ENCODE peak calls at places on chromosomes 6 and 20, in six cellular contexts. One of them, this sample, is unnamed.

GRCh38 chr20:1758765-1759164 is 101.2 kb upstream of the SIRPG start:
- DNase-seq in NCI-H446: no peak
- DNase-seq in stimulated activated CD8-positive, alpha-beta memory T cell treated with anti-CD3 and anti-CD28 coated beads, Interleukin-15, amount 100 ng/mL, for 24 hours: no peak
- DNase-seq in mucosa of gallbladder: no peak
- DNase-seq in EL: no peak
- DNase-seq in skeletal muscle cell: no peak
- DNase-seq in this sample: no peak

GRCh38 chr6:16438677-16439615 is 200.6 kb downstream of the GMPR start:
- DNase-seq in NCI-H446: no peak
- DNase-seq in stimulated activated CD8-positive, alpha-beta memory T cell treated with anti-CD3 and anti-CD28 coated beads, Interleukin-15, amount 100 ng/mL, for 24 hours: no peak
- DNase-seq in mucosa of gallbladder: no peak
- DNase-seq in EL: peak
- DNase-seq in skeletal muscle cell: no peak
- DNase-seq in this sample: peak

GRCh38 chr20:44810391-44811149 is at the start of gene RIMS4:
- DNase-seq in NCI-H446: no peak
- DNase-seq in stimulated activated CD8-positive, alpha-beta memory T cell treated with anti-CD3 and anti-CD28 coated beads, Interleukin-15, amount 100 ng/mL, for 24 hours: no peak
- DNase-seq in mucosa of gallbladder: no peak
- DNase-seq in EL: no peak
- DNase-seq in skeletal muscle cell: no peak
- DNase-seq in this sample: peak

GRCh38 chr6:38420207-38420606 is 219.5 kb downstream of the BTBD9 start:
- DNase-seq in NCI-H446: no peak
- DNase-seq in stimulated activated CD8-positive, alpha-beta memory T cell treated with anti-CD3 and anti-CD28 coated beads, Interleukin-15, amount 100 ng/mL, for 24 hours: no peak
- DNase-seq in mucosa of gallbladder: no peak
- DNase-seq in EL: peak
- DNase-seq in skeletal muscle cell: peak
- DNase-seq in this sample: no peak

GRCh38 chr6:119231394-119231793 is 118.2 kb downstream of the MAN1A1 start:
- DNase-seq in NCI-H446: no peak
- DNase-seq in stimulated activated CD8-positive, alpha-beta memory T cell treated with anti-CD3 and anti-CD28 coated beads, Interleukin-15, amount 100 ng/mL, for 24 hours: no peak
- DNase-seq in mucosa of gallbladder: no peak
- DNase-seq in EL: no peak
- DNase-seq in skeletal muscle cell: no peak
- DNase-seq in this sample: no peak

GRCh38 chr6:34465551-34466241 is at the start of gene PACSIN1:
- DNase-seq in NCI-H446: no peak
- DNase-seq in stimulated activated CD8-positive, alpha-beta memory T cell treated with anti-CD3 and anti-CD28 coated beads, Interleukin-15, amount 100 ng/mL, for 24 hours: no peak
- DNase-seq in mucosa of gallbladder: no peak
- DNase-seq in EL: peak
- DNase-seq in skeletal muscle cell: no peak
- DNase-seq in this sample: peak

GRCh38 chr6:140217283-140217682 is 842.8 kb upstream of the CITED2 start:
- DNase-seq in NCI-H446: no peak
- DNase-seq in stimulated activated CD8-positive, alpha-beta memory T cell treated with anti-CD3 and anti-CD28 coated beads, Interleukin-15, amount 100 ng/mL, for 24 hours: no peak
- DNase-seq in mucosa of gallbladder: no peak
- DNase-seq in EL: no peak
- DNase-seq in skeletal muscle cell: no peak
- DNase-seq in this sample: no peak

GRCh38 chr6:30885999-30886896 is 1.9 kb downstream of the DDR1 start:
- DNase-seq in NCI-H446: no peak
- DNase-seq in stimulated activated CD8-positive, alpha-beta memory T cell treated with anti-CD3 and anti-CD28 coated beads, Interleukin-15, amount 100 ng/mL, for 24 hours: no peak
- DNase-seq in mucosa of gallbladder: peak
- DNase-seq in EL: peak
- DNase-seq in skeletal muscle cell: peak
- DNase-seq in this sample: peak

GRCh38 chr20:50068041-50068651 is 44.8 kb downstream of the UBE2V1 start:
- DNase-seq in NCI-H446: no peak
- DNase-seq in stimulated activated CD8-positive, alpha-beta memory T cell treated with anti-CD3 and anti-CD28 coated beads, Interleukin-15, amount 100 ng/mL, for 24 hours: no peak
- DNase-seq in mucosa of gallbladder: no peak
- DNase-seq in EL: no peak
- DNase-seq in skeletal muscle cell: no peak
- DNase-seq in this sample: no peak

GRCh38 chr6:40720375-40720748 is 133.2 kb upstream of the LRFN2 start:
- DNase-seq in NCI-H446: no peak
- DNase-seq in stimulated activated CD8-positive, alpha-beta memory T cell treated with anti-CD3 and anti-CD28 coated beads, Interleukin-15, amount 100 ng/mL, for 24 hours: no peak
- DNase-seq in mucosa of gallbladder: no peak
- DNase-seq in EL: no peak
- DNase-seq in skeletal muscle cell: no peak
- DNase-seq in this sample: no peak

GRCh38 chr6:130907687-130908086 is 80.5 kb downstream of the SMLR1 start:
- DNase-seq in NCI-H446: no peak
- DNase-seq in stimulated activated CD8-positive, alpha-beta memory T cell treated with anti-CD3 and anti-CD28 coated beads, Interleukin-15, amount 100 ng/mL, for 24 hours: no peak
- DNase-seq in mucosa of gallbladder: peak
- DNase-seq in EL: no peak
- DNase-seq in skeletal muscle cell: no peak
- DNase-seq in this sample: no peak

GRCh38 chr6:159693894-159694545 is 979 bp upstream of the SOD2 start:
- DNase-seq in NCI-H446: no peak
- DNase-seq in stimulated activated CD8-positive, alpha-beta memory T cell treated with anti-CD3 and anti-CD28 coated beads, Interleukin-15, amount 100 ng/mL, for 24 hours: no peak
- DNase-seq in mucosa of gallbladder: peak
- DNase-seq in EL: no peak
- DNase-seq in skeletal muscle cell: no peak
- DNase-seq in this sample: no peak

GRCh38 chr20:64079273-64080012 is at the start of gene RGS19:
- DNase-seq in NCI-H446: no peak
- DNase-seq in stimulated activated CD8-positive, alpha-beta memory T cell treated with anti-CD3 and anti-CD28 coated beads, Interleukin-15, amount 100 ng/mL, for 24 hours: peak
- DNase-seq in mucosa of gallbladder: peak
- DNase-seq in EL: peak
- DNase-seq in skeletal muscle cell: no peak
- DNase-seq in this sample: peak

GRCh38 chr20:60009826-60010616 is 51.8 kb downstream of the CDH26 start:
- DNase-seq in NCI-H446: no peak
- DNase-seq in stimulated activated CD8-positive, alpha-beta memory T cell treated with anti-CD3 and anti-CD28 coated beads, Interleukin-15, amount 100 ng/mL, for 24 hours: no peak
- DNase-seq in mucosa of gallbladder: no peak
- DNase-seq in EL: no peak
- DNase-seq in skeletal muscle cell: no peak
- DNase-seq in this sample: peak

GRCh38 chr20:49115565-49115964 is 69.5 kb downstream of the CSE1L start:
- DNase-seq in NCI-H446: no peak
- DNase-seq in stimulated activated CD8-positive, alpha-beta memory T cell treated with anti-CD3 and anti-CD28 coated beads, Interleukin-15, amount 100 ng/mL, for 24 hours: no peak
- DNase-seq in mucosa of gallbladder: no peak
- DNase-seq in EL: peak
- DNase-seq in skeletal muscle cell: no peak
- DNase-seq in this sample: no peak

GRCh38 chr20:51022227-51022802 is 592 bp downstream of the KCNG1 start:
- DNase-seq in NCI-H446: no peak
- DNase-seq in stimulated activated CD8-positive, alpha-beta memory T cell treated with anti-CD3 and anti-CD28 coated beads, Interleukin-15, amount 100 ng/mL, for 24 hours: no peak
- DNase-seq in mucosa of gallbladder: no peak
- DNase-seq in EL: no peak
- DNase-seq in skeletal muscle cell: no peak
- DNase-seq in this sample: peak

GRCh38 chr20:1669304-1669703 is 11.7 kb upstream of the SIRPG start:
- DNase-seq in NCI-H446: no peak
- DNase-seq in stimulated activated CD8-positive, alpha-beta memory T cell treated with anti-CD3 and anti-CD28 coated beads, Interleukin-15, amount 100 ng/mL, for 24 hours: no peak
- DNase-seq in mucosa of gallbladder: no peak
- DNase-seq in EL: peak
- DNase-seq in skeletal muscle cell: no peak
- DNase-seq in this sample: no peak

GRCh38 chr20:10793741-10794140 is 119.9 kb upstream of the JAG1 start:
- DNase-seq in NCI-H446: no peak
- DNase-seq in stimulated activated CD8-positive, alpha-beta memory T cell treated with anti-CD3 and anti-CD28 coated beads, Interleukin-15, amount 100 ng/mL, for 24 hours: no peak
- DNase-seq in mucosa of gallbladder: no peak
- DNase-seq in EL: no peak
- DNase-seq in skeletal muscle cell: no peak
- DNase-seq in this sample: no peak

GRCh38 chr6:11589261-11589660 is 51.7 kb downstream of the TMEM170B start:
- DNase-seq in NCI-H446: no peak
- DNase-seq in stimulated activated CD8-positive, alpha-beta memory T cell treated with anti-CD3 and anti-CD28 coated beads, Interleukin-15, amount 100 ng/mL, for 24 hours: no peak
- DNase-seq in mucosa of gallbladder: no peak
- DNase-seq in EL: peak
- DNase-seq in skeletal muscle cell: no peak
- DNase-seq in this sample: no peak

GRCh38 chr6:108748063-108748462 is 100.2 kb upstream of the ARMC2 start:
- DNase-seq in NCI-H446: no peak
- DNase-seq in stimulated activated CD8-positive, alpha-beta memory T cell treated with anti-CD3 and anti-CD28 coated beads, Interleukin-15, amount 100 ng/mL, for 24 hours: no peak
- DNase-seq in mucosa of gallbladder: no peak
- DNase-seq in EL: peak
- DNase-seq in skeletal muscle cell: no peak
- DNase-seq in this sample: no peak

GRCh38 chr20:25503946-25504345 is 81.4 kb downstream of the NINL start:
- DNase-seq in NCI-H446: no peak
- DNase-seq in stimulated activated CD8-positive, alpha-beta memory T cell treated with anti-CD3 and anti-CD28 coated beads, Interleukin-15, amount 100 ng/mL, for 24 hours: no peak
- DNase-seq in mucosa of gallbladder: no peak
- DNase-seq in EL: no peak
- DNase-seq in skeletal muscle cell: no peak
- DNase-seq in this sample: no peak

GRCh38 chr6:143167224-143167623 is 106.5 kb downstream of the AIG1 start:
- DNase-seq in NCI-H446: no peak
- DNase-seq in stimulated activated CD8-positive, alpha-beta memory T cell treated with anti-CD3 and anti-CD28 coated beads, Interleukin-15, amount 100 ng/mL, for 24 hours: no peak
- DNase-seq in mucosa of gallbladder: no peak
- DNase-seq in EL: no peak
- DNase-seq in skeletal muscle cell: no peak
- DNase-seq in this sample: no peak

GRCh38 chr6:17914651-17915050 is 72.8 kb downstream of the KIF13A start:
- DNase-seq in NCI-H446: no peak
- DNase-seq in stimulated activated CD8-positive, alpha-beta memory T cell treated with anti-CD3 and anti-CD28 coated beads, Interleukin-15, amount 100 ng/mL, for 24 hours: no peak
- DNase-seq in mucosa of gallbladder: no peak
- DNase-seq in EL: no peak
- DNase-seq in skeletal muscle cell: no peak
- DNase-seq in this sample: no peak

GRCh38 chr6:159969204-159969912 is 476 bp downstream of the IGF2R start:
- DNase-seq in NCI-H446: no peak
- DNase-seq in stimulated activated CD8-positive, alpha-beta memory T cell treated with anti-CD3 and anti-CD28 coated beads, Interleukin-15, amount 100 ng/mL, for 24 hours: no peak
- DNase-seq in mucosa of gallbladder: no peak
- DNase-seq in EL: no peak
- DNase-seq in skeletal muscle cell: no peak
- DNase-seq in this sample: peak

GRCh38 chr6:98942263-98942803 is 5.4 kb downstream of the FBXL4 start:
- DNase-seq in NCI-H446: no peak
- DNase-seq in stimulated activated CD8-positive, alpha-beta memory T cell treated with anti-CD3 and anti-CD28 coated beads, Interleukin-15, amount 100 ng/mL, for 24 hours: no peak
- DNase-seq in mucosa of gallbladder: no peak
- DNase-seq in EL: no peak
- DNase-seq in skeletal muscle cell: no peak
- DNase-seq in this sample: no peak

GRCh38 chr20:35833271-35833670 is 61.5 kb downstream of the PHF20 start:
- DNase-seq in NCI-H446: no peak
- DNase-seq in stimulated activated CD8-positive, alpha-beta memory T cell treated with anti-CD3 and anti-CD28 coated beads, Interleukin-15, amount 100 ng/mL, for 24 hours: no peak
- DNase-seq in mucosa of gallbladder: no peak
- DNase-seq in EL: peak
- DNase-seq in skeletal muscle cell: no peak
- DNase-seq in this sample: no peak

GRCh38 chr20:37202267-37202943 is 23.1 kb upstream of the MROH8 start:
- DNase-seq in NCI-H446: peak
- DNase-seq in stimulated activated CD8-positive, alpha-beta memory T cell treated with anti-CD3 and anti-CD28 coated beads, Interleukin-15, amount 100 ng/mL, for 24 hours: no peak
- DNase-seq in mucosa of gallbladder: peak
- DNase-seq in EL: peak
- DNase-seq in skeletal muscle cell: peak
- DNase-seq in this sample: peak

GRCh38 chr20:46078954-46079353 is 10.8 kb downstream of the NCOA5 start:
- DNase-seq in NCI-H446: no peak
- DNase-seq in stimulated activated CD8-positive, alpha-beta memory T cell treated with anti-CD3 and anti-CD28 coated beads, Interleukin-15, amount 100 ng/mL, for 24 hours: no peak
- DNase-seq in mucosa of gallbladder: no peak
- DNase-seq in EL: no peak
- DNase-seq in skeletal muscle cell: no peak
- DNase-seq in this sample: no peak

GRCh38 chr6:17178754-17179153 is 76.9 kb downstream of the STMND1 start:
- DNase-seq in NCI-H446: peak
- DNase-seq in stimulated activated CD8-positive, alpha-beta memory T cell treated with anti-CD3 and anti-CD28 coated beads, Interleukin-15, amount 100 ng/mL, for 24 hours: no peak
- DNase-seq in mucosa of gallbladder: no peak
- DNase-seq in EL: no peak
- DNase-seq in skeletal muscle cell: no peak
- DNase-seq in this sample: no peak

GRCh38 chr6:38517005-38517404 is 122.7 kb downstream of the BTBD9 start:
- DNase-seq in NCI-H446: no peak
- DNase-seq in stimulated activated CD8-positive, alpha-beta memory T cell treated with anti-CD3 and anti-CD28 coated beads, Interleukin-15, amount 100 ng/mL, for 24 hours: no peak
- DNase-seq in mucosa of gallbladder: no peak
- DNase-seq in EL: no peak
- DNase-seq in skeletal muscle cell: no peak
- DNase-seq in this sample: no peak

GRCh38 chr20:35947907-35948306 is 6.4 kb downstream of the SCAND1 start:
- DNase-seq in NCI-H446: no peak
- DNase-seq in stimulated activated CD8-positive, alpha-beta memory T cell treated with anti-CD3 and anti-CD28 coated beads, Interleukin-15, amount 100 ng/mL, for 24 hours: no peak
- DNase-seq in mucosa of gallbladder: no peak
- DNase-seq in EL: no peak
- DNase-seq in skeletal muscle cell: no peak
- DNase-seq in this sample: no peak

GRCh38 chr6:158666637-158667359 is 16.9 kb downstream of the SYTL3 start:
- DNase-seq in NCI-H446: no peak
- DNase-seq in stimulated activated CD8-positive, alpha-beta memory T cell treated with anti-CD3 and anti-CD28 coated beads, Interleukin-15, amount 100 ng/mL, for 24 hours: no peak
- DNase-seq in mucosa of gallbladder: no peak
- DNase-seq in EL: no peak
- DNase-seq in skeletal muscle cell: peak
- DNase-seq in this sample: peak

GRCh38 chr6:149086363-149086762 is 231.1 kb upstream of the TAB2 start:
- DNase-seq in NCI-H446: no peak
- DNase-seq in stimulated activated CD8-positive, alpha-beta memory T cell treated with anti-CD3 and anti-CD28 coated beads, Interleukin-15, amount 100 ng/mL, for 24 hours: no peak
- DNase-seq in mucosa of gallbladder: no peak
- DNase-seq in EL: no peak
- DNase-seq in skeletal muscle cell: no peak
- DNase-seq in this sample: no peak

GRCh38 chr20:56987992-56988391 is 278.4 kb downstream of the BMP7 start:
- DNase-seq in NCI-H446: no peak
- DNase-seq in stimulated activated CD8-positive, alpha-beta memory T cell treated with anti-CD3 and anti-CD28 coated beads, Interleukin-15, amount 100 ng/mL, for 24 hours: no peak
- DNase-seq in mucosa of gallbladder: no peak
- DNase-seq in EL: peak
- DNase-seq in skeletal muscle cell: no peak
- DNase-seq in this sample: no peak

GRCh38 chr6:43702522-43703440 is 15.2 kb upstream of the MRPS18A start:
- DNase-seq in NCI-H446: no peak
- DNase-seq in stimulated activated CD8-positive, alpha-beta memory T cell treated with anti-CD3 and anti-CD28 coated beads, Interleukin-15, amount 100 ng/mL, for 24 hours: no peak
- DNase-seq in mucosa of gallbladder: peak
- DNase-seq in EL: peak
- DNase-seq in skeletal muscle cell: peak
- DNase-seq in this sample: peak

GRCh38 chr6:149354009-149354408 is 36.5 kb downstream of the TAB2 start:
- DNase-seq in NCI-H446: no peak
- DNase-seq in stimulated activated CD8-positive, alpha-beta memory T cell treated with anti-CD3 and anti-CD28 coated beads, Interleukin-15, amount 100 ng/mL, for 24 hours: no peak
- DNase-seq in mucosa of gallbladder: no peak
- DNase-seq in EL: no peak
- DNase-seq in skeletal muscle cell: no peak
- DNase-seq in this sample: no peak

GRCh38 chr20:25462166-25462565 is 54.7 kb downstream of the GINS1 start:
- DNase-seq in NCI-H446: no peak
- DNase-seq in stimulated activated CD8-positive, alpha-beta memory T cell treated with anti-CD3 and anti-CD28 coated beads, Interleukin-15, amount 100 ng/mL, for 24 hours: no peak
- DNase-seq in mucosa of gallbladder: no peak
- DNase-seq in EL: no peak
- DNase-seq in skeletal muscle cell: no peak
- DNase-seq in this sample: no peak

GRCh38 chr6:46243754-46244153 is 73.0 kb upstream of the ENPP5 start:
- DNase-seq in NCI-H446: no peak
- DNase-seq in stimulated activated CD8-positive, alpha-beta memory T cell treated with anti-CD3 and anti-CD28 coated beads, Interleukin-15, amount 100 ng/mL, for 24 hours: no peak
- DNase-seq in mucosa of gallbladder: no peak
- DNase-seq in EL: no peak
- DNase-seq in skeletal muscle cell: no peak
- DNase-seq in this sample: no peak

GRCh38 chr6:22613695-22614094 is 44.3 kb downstream of the HDGFL1 start:
- DNase-seq in NCI-H446: no peak
- DNase-seq in stimulated activated CD8-positive, alpha-beta memory T cell treated with anti-CD3 and anti-CD28 coated beads, Interleukin-15, amount 100 ng/mL, for 24 hours: no peak
- DNase-seq in mucosa of gallbladder: no peak
- DNase-seq in EL: peak
- DNase-seq in skeletal muscle cell: peak
- DNase-seq in this sample: no peak

GRCh38 chr6:75201901-75202672 is 3.8 kb downstream of the COL12A1 start:
- DNase-seq in NCI-H446: no peak
- DNase-seq in stimulated activated CD8-positive, alpha-beta memory T cell treated with anti-CD3 and anti-CD28 coated beads, Interleukin-15, amount 100 ng/mL, for 24 hours: no peak
- DNase-seq in mucosa of gallbladder: no peak
- DNase-seq in EL: no peak
- DNase-seq in skeletal muscle cell: no peak
- DNase-seq in this sample: no peak